ENCODE peak calls at places on chromosomes 5 and 9, in eight cellular contexts. V, X, C, A, P, L, U and S are unnamed samples.

GRCh38 chr5:106766913-106767312 is 903.8 kb downstream of the EFNA5 start:
- DNase-seq in V (no peak), X (no peak), C (no peak), A (no peak), P (no peak), L (no peak), U (no peak), S (no peak)

GRCh38 chr5:107743357-107744000 is 72.7 kb upstream of the EFNA5 start:
- DNase-seq in V (no peak), X (peak; percentile 74), C (no peak), A (no peak), P (no peak), L (peak; percentile 80), U (peak; percentile 41), S (no peak)

GRCh38 chr5:102753889-102754498 is 1.1 kb upstream of the PAM start:
- DNase-seq in V (no peak), X (no peak), C (no peak), A (no peak), P (no peak), L (no peak), U (no peak), S (no peak)

GRCh38 chr9:113393281-113393680 is 7.8 kb downstream of the ALAD start:
- DNase-seq in V (no peak), X (no peak), C (no peak), A (no peak), P (no peak), L (no peak), U (no peak), S (no peak)

GRCh38 chr9:95242613-95243012 is 74.9 kb downstream of the FANCC start:
- DNase-seq in V (no peak), X (no peak), C (no peak), A (no peak), P (no peak), L (no peak), U (no peak), S (no peak)

GRCh38 chr9:4344946-4345345 is 45.1 kb upstream of the GLIS3 start:
- DNase-seq in V (no peak), X (no peak), C (no peak), A (no peak), P (peak; percentile 57), L (no peak), U (no peak), S (no peak)

GRCh38 chr9:89701221-89701798 is 96.5 kb downstream of the GADD45G start:
- DNase-seq in V (no peak), X (no peak), C (peak; percentile 26), A (peak; percentile 58), P (peak; percentile 76), L (no peak), U (no peak), S (no peak)

GRCh38 chr5:9157020-9157419 is 388.9 kb downstream of the SEMA5A start:
- DNase-seq in V (no peak), X (no peak), C (no peak), A (no peak), P (no peak), L (no peak), U (no peak), S (no peak)

GRCh38 chr5:175867587-175868347 is 3.6 kb upstream of the CPLX2 start:
- DNase-seq in V (no peak), X (no peak), C (no peak), A (no peak), P (peak; percentile 10), L (peak; percentile 10), U (no peak), S (no peak)

GRCh38 chr5:134837530-134838181 is 8.1 kb upstream of the C5orf24 start:
- DNase-seq in V (no peak), X (no peak), C (no peak), A (no peak), P (no peak), L (no peak), U (no peak), S (no peak)

GRCh38 chr9:69255591-69255990 is 69.4 kb upstream of the ENTREP1 start:
- DNase-seq in V (no peak), X (no peak), C (no peak), A (no peak), P (no peak), L (no peak), U (no peak), S (no peak)

GRCh38 chr9:133585481-133586367 is 23.5 kb downstream of the FAM163B start:
- DNase-seq in V (no peak), X (no peak), C (no peak), A (no peak), P (no peak), L (peak; percentile 11), U (no peak), S (no peak)

GRCh38 chr5:36054646-36055045 is 12.0 kb downstream of the UGT3A2 start:
- DNase-seq in V (no peak), X (peak; percentile 34), C (no peak), A (no peak), P (no peak), L (no peak), U (no peak), S (no peak)